ENCODE peak calls at places on chromosomes 7 and 10, in seven cellular contexts. A is AG04450, T is body of pancreas, P is SK-N-SH, L is epithelial cell of esophagus, J is fibroblast of the aortic adventitia, W is colonic mucosa. B is an unnamed sample.

GRCh38 chr10:69807696-69808095 is 6.0 kb downstream of the COL13A1 start:
- DNase-seq in A (no peak), W (no peak), J (peak; percentile 64), L (peak; percentile 36), P (peak; percentile 32), T (no peak), B (no peak)

GRCh38 chr7:105691029-105691691 is 109.9 kb upstream of the EFCAB10 start:
- DNase-seq in W (no peak), T (no peak), A (peak; percentile 34), J (peak; percentile 44), L (no peak), P (no peak), B (no peak)

GRCh38 chr7:50826371-50827172 is 43.9 kb upstream of the GRB10 start:
- DNase-seq in W (peak; percentile 3), L (peak; percentile 90), A (no peak), T (no peak), P (no peak), J (peak; percentile 78), B (peak; percentile 64)

GRCh38 chr7:157841757-157842390 is 505.1 kb downstream of the DNAJB6 start:
- DNase-seq in P (no peak), W (no peak), A (no peak), J (no peak), L (no peak), T (no peak), B (no peak)

GRCh38 chr7:124930655-124931597 is 1.3 kb upstream of the POT1 start:
- DNase-seq in W (no peak), A (no peak), T (no peak), P (no peak), J (no peak), L (no peak), B (no peak)

GRCh38 chr10:92238586-92239098 is 52.2 kb downstream of the CPEB3 start:
- DNase-seq in A (no peak), L (peak; percentile 97), T (peak; percentile 45), J (peak; percentile 87), P (no peak), W (peak; percentile 71), B (no peak)

GRCh38 chr7:22394739-22395138 is 37.8 kb upstream of the RAPGEF5 start:
- DNase-seq in J (no peak), W (no peak), L (no peak), P (no peak), T (no peak), A (no peak), B (no peak)

GRCh38 chr10:78903351-78903940 is 165.3 kb upstream of the ZMIZ1 start:
- DNase-seq in A (no peak), P (no peak), J (no peak), L (no peak), W (peak; percentile 11), T (no peak), B (no peak)

GRCh38 chr7:77426521-77427051 is 10.4 kb upstream of the GSAP start:
- DNase-seq in A (no peak), T (no peak), J (peak; percentile 65), L (peak; percentile 54), P (no peak), W (no peak), B (no peak)

GRCh38 chr7:132492841-132493445 is 83.3 kb downstream of the PLXNA4 start:
- DNase-seq in T (no peak), L (no peak), J (no peak), W (no peak), A (no peak), P (peak; percentile 41), B (no peak)

GRCh38 chr10:80471009-80471408 is 16.9 kb downstream of the TSPAN14 start:
- DNase-seq in A (no peak), J (no peak), P (no peak), T (no peak), L (peak; percentile 99), W (no peak), B (no peak)

GRCh38 chr10:16440396-16441105 is 3.7 kb downstream of the PTER start:
- DNase-seq in T (peak; percentile 47), A (no peak), P (peak; percentile 50), J (no peak), W (peak; percentile 24), L (peak; percentile 53), B (no peak)

GRCh38 chr7:112150823-112151641 is 55.2 kb downstream of the DOCK4 start:
- DNase-seq in T (no peak), W (no peak), A (no peak), J (no peak), P (no peak), L (no peak), B (no peak)

GRCh38 chr10:88082806-88083596 is 219.6 kb downstream of the PTEN start:
- DNase-seq in L (peak; percentile 64), W (no peak), A (no peak), J (no peak), T (no peak), P (peak; percentile 31), B (no peak)

GRCh38 chr10:114541081-114541833 is 116.8 kb downstream of the ABLIM1 start:
- DNase-seq in J (peak; percentile 99), T (no peak), P (no peak), W (peak; percentile 61), A (peak; percentile 80), L (peak; percentile 91), B (peak; percentile 76)

GRCh38 chr7:113751547-113751946 is 167.3 kb downstream of the PPP1R3A start:
- DNase-seq in T (no peak), W (no peak), P (no peak), A (no peak), J (no peak), L (no peak), B (no peak)

GRCh38 chr7:106603300-106603699 is 57.7 kb downstream of the CCDC71L start:
- DNase-seq in L (no peak), P (no peak), A (no peak), T (no peak), W (no peak), J (no peak), B (no peak)

GRCh38 chr10:91024541-91024940 is 103.7 kb upstream of the ANKRD1 start:
- DNase-seq in L (no peak), P (no peak), T (no peak), A (no peak), W (no peak), J (no peak), B (no peak)

DNA sequence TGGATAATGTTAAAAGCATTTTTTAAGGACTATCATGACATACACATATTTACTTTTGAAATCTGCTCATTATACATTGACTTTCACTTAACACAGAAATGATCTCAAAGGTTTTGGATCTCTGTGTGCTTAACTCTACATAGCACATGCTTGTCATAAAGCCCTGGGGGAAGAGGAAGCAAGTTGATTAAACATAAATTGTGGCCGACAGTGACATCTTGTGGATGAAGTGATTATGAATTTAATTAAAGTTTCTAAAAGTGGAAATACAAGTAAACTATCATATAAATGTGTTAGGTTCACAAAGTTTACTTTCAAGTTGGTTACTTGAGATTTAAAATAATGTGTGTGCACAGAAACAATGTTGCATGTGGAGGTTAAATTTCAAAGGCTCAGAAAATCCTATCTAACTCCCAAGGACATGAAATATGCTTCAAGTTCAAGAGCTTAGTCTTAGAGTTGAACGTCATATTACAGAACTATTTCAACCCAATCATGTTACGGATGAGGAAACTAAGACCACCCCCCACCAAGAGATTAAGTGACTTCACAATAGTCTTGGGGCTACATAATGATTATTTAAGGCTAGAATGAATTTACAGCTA is 1247.8 kb downstream of the GATA3 start:
- DNase-seq in T (no peak), L (peak; percentile 79), W (no peak), J (peak; percentile 74), P (no peak), A (peak; percentile 21), B (peak; percentile 45)
- TF ChIP-seq CTCF in T (peak; percentile 67), L (peak; percentile 18), W (peak; percentile 24), J (peak; percentile 10), P (peak; percentile 67), A (peak; percentile 41), B (peak; percentile 16)

DNA sequence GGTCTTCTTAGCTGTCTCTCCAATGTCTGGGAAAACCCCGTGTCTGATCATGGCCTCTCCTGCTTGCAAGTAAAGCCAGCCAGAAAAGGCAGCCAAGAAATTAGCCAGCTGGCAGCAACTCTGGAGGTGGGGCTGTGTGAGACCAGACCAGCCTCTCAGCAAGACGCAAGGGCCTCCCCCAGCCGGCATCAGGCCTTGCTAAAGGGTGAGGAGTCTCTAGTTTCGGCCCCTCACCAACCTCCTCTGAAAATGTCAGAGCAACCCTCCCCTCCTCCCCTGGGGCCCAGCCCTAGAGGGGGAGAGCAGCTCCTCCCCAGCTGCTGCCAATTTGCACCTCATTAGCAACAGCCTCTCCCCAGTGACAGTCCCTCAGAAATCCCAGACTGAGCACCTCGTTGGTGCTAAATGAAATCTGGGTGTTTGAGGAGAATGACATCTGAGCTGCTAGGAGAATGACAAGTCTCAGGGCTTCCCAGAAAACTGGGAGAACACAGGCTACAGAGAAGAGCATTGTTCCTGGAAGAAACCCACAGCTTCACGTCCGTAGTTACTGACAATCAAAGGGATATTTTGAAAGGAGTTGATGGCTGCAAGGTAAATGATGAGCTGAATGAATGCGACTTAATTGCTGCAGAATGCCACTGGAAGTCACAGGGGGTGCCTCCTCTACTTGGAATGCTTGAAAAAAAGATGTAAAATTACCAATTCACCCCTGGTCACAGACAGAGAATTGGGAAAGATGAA is 25.9 kb downstream of the DGKI start:
- DNase-seq in L (peak; percentile 5), W (peak; percentile 20), J (peak; percentile 91), A (peak; percentile 34), P (peak; percentile 47), T (peak; percentile 22), B (peak; percentile 68)
- H3K4me3 ChIP-seq in L (no peak overlapping the region), W (no peak overlapping the region), J (no peak overlapping the region), A (no peak overlapping the region), P (no peak overlapping the region), T (no peak overlapping the region), B (no peak overlapping the region)

GRCh38 chr7:27587429-27587828 is 75.3 kb downstream of the HIBADH start:
- DNase-seq in A (no peak), L (no peak), T (no peak), P (no peak), W (no peak), J (no peak), B (no peak)

GRCh38 chr7:27585781-27586447 is 76.8 kb downstream of the HIBADH start:
- DNase-seq in A (no peak), P (no peak), T (no peak), L (no peak), W (no peak), J (peak; percentile 52), B (no peak)

GRCh38 chr7:27581906-27582305 is 80.8 kb downstream of the HIBADH start:
- DNase-seq in A (no peak), P (no peak), J (no peak), T (no peak), L (no peak), W (no peak), B (no peak)

GRCh38 chr7:27590421-27590820 is 72.3 kb downstream of the HIBADH start:
- DNase-seq in P (no peak), A (no peak), J (no peak), L (no peak), W (no peak), T (no peak), B (no peak)

GRCh38 chr7:27586825-27587224 is 75.9 kb downstream of the HIBADH start:
- DNase-seq in A (no peak), T (peak; percentile 24), L (no peak), P (peak; percentile 67), J (no peak), W (peak; percentile 34), B (no peak)
- TF ChIP-seq CTCF in A (no peak), T (no peak), L (no peak), P (no peak), J (no peak), W (no peak), B (no peak)

DNA sequence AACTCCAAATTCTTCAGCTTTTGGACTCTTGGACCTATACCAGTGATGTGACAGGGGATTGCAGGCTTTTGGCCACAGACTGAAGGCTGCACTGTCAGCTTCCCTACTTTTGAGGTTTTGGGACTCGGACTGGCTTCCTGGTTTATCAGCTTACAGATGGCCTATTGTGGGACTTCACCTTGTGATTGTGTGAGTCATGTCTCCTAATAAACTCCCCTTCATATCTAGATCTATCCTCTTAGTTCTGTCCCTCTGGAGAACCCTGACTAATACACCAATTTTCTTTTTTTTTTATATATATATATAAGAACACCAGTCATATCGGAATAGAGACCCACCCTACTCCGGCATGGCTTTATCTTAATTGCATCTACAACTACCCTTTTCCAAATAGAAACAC is 166.8 kb downstream of the ETV1 start:
- DNase-seq in J (peak; percentile 67), A (no peak), W (no peak), T (no peak), P (no peak), L (no peak), B (no peak)
- H3K4me3 ChIP-seq in J (no peak overlapping the region), A (no peak overlapping the region), W (no peak overlapping the region), T (no peak overlapping the region), P (no peak overlapping the region), L (no peak overlapping the region), B (no peak overlapping the region)

B was measured in astrocyte of the cerebellum.